ENCODE peak calls at places on chromosomes 3 and 15, in ten cellular contexts. C, T, N, Y, H, Q, I, R, D and M are unnamed samples.

GRCh38 chr3:30538787-30539186 is 67.6 kb upstream of the TGFBR2 start:
- DNase-seq in H (peak), Y (peak), N (no peak), T (no peak), D (no peak), Q (peak), C (peak), R (peak), I (peak), M (no peak)

GRCh38 chr3:42906085-42906904 is at the start of gene ZNF662:
- DNase-seq in Y (peak), T (no peak), Q (no peak), R (no peak), D (no peak), C (peak), N (no peak), I (no peak), H (peak), M (no peak)

GRCh38 chr15:59522988-59523461 is 85.0 kb downstream of the FAM81A start:
- DNase-seq in N (no peak), Y (no peak), I (no peak), D (no peak), Q (no peak), R (no peak), H (no peak), T (no peak), C (no peak), M (no peak)

GRCh38 chr3:180804871-180805430 is 107.5 kb upstream of the FXR1 start:
- DNase-seq in Q (peak), R (peak), T (no peak), N (no peak), Y (peak), I (no peak), D (no peak), H (peak), C (peak), M (no peak)

GRCh38 chr15:80996247-80996646 is 4.5 kb upstream of the TLNRD1 start:
- DNase-seq in T (no peak), C (peak), D (peak), Y (no peak), Q (no peak), H (no peak), N (no peak), R (peak), I (no peak), M (no peak)

GRCh38 chr15:62560943-62561571 is 396.0 kb upstream of the C2CD4B start:
- DNase-seq in N (no peak), Y (no peak), Q (no peak), T (no peak), D (no peak), H (no peak), R (no peak), C (no peak), I (no peak), M (no peak)

GRCh38 chr3:197399486-197399885 is 101.1 kb upstream of the DLG1 start:
- DNase-seq in C (no peak), D (no peak), Y (no peak), T (no peak), I (no peak), H (no peak), N (no peak), R (no peak), Q (no peak), M (no peak)

GRCh38 chr3:50508821-50509220 is 5.4 kb upstream of the CACNA2D2 start:
- DNase-seq in N (no peak), Y (no peak), I (no peak), H (no peak), T (no peak), Q (no peak), D (no peak), R (no peak), C (no peak), M (no peak)

GRCh38 chr15:64006642-64007041 is 39.6 kb downstream of the DAPK2 start:
- DNase-seq in Q (no peak), Y (no peak), R (no peak), C (no peak), T (no peak), D (no peak), I (no peak), N (peak), H (no peak), M (no peak)

GRCh38 chr3:69180869-69181591 is 58.6 kb upstream of the LMOD3 start:
- DNase-seq in D (no peak), H (no peak), N (no peak), Q (no peak), C (no peak), Y (no peak), I (no peak), T (no peak), R (no peak), M (no peak)

GRCh38 chr3:178112134-178112533 is 424.1 kb upstream of the KCNMB2 start:
- DNase-seq in N (no peak), T (no peak), C (no peak), I (no peak), Y (no peak), D (no peak), Q (no peak), H (no peak), R (peak), M (no peak)

GRCh38 chr3:123352134-123352554 is 96.7 kb downstream of the ADCY5 start:
- DNase-seq in R (no peak), D (no peak), N (no peak), Y (peak), H (no peak), Q (no peak), C (no peak), I (no peak), T (no peak), M (no peak)

GRCh38 chr3:148202386-148202785 is 495.3 kb upstream of the AGTR1 start:
- DNase-seq in D (no peak), R (no peak), Y (no peak), T (no peak), Q (peak), H (no peak), C (no peak), N (no peak), I (no peak), M (no peak)

GRCh38 chr15:45521596-45522167 is 873 bp downstream of the SLC30A4 start:
- DNase-seq in T (no peak), Y (peak), Q (no peak), N (peak), H (no peak), C (no peak), R (no peak), I (no peak), D (peak), M (no peak)

GRCh38 chr15:85667491-85668424 is 127.0 kb downstream of the KLHL25 start:
- DNase-seq in Q (peak), R (peak), Y (peak), H (peak), T (no peak), I (peak), C (peak), N (no peak), D (peak), M (peak)

GRCh38 chr15:33194237-33194636 is 277 bp downstream of the FMN1 start:
- DNase-seq in R (no peak), C (no peak), I (no peak), Q (no peak), Y (no peak), N (no peak), D (no peak), H (no peak), T (no peak), M (no peak)

GRCh38 chr15:29859981-29860745 is 37.9 kb upstream of the TJP1 start:
- DNase-seq in Y (peak), D (no peak), H (peak), N (no peak), I (peak), C (peak), R (no peak), T (no peak), Q (peak), M (no peak)

GRCh38 chr3:133833267-133833666 is 27.7 kb downstream of the SRPRB start:
- DNase-seq in R (no peak), Q (no peak), T (no peak), Y (no peak), D (no peak), C (no peak), N (no peak), I (no peak), H (no peak), M (no peak)

GRCh38 chr3:177410734-177411133 is 213.5 kb upstream of the TBL1XR1 start:
- DNase-seq in D (peak), H (no peak), T (no peak), Y (no peak), Q (no peak), R (no peak), I (no peak), C (no peak), N (peak), M (no peak)

GRCh38 chr15:57915827-57916531 is 149.5 kb downstream of the ALDH1A2 start:
- DNase-seq in R (no peak), D (no peak), N (no peak), Q (no peak), C (peak), Y (no peak), H (no peak), T (no peak), I (no peak), M (no peak)

GRCh38 chr3:128079823-128080222 is 27.6 kb downstream of the SEC61A1 start:
- DNase-seq in I (no peak), Y (no peak), C (no peak), R (no peak), D (no peak), Q (no peak), H (no peak), T (no peak), N (no peak), M (no peak)

GRCh38 chr3:134427400-134428111 is 53.3 kb upstream of the AMOTL2 start:
- DNase-seq in N (no peak), D (no peak), I (peak), H (peak), R (no peak), T (no peak), Y (peak), C (peak), Q (peak), M (no peak)

GRCh38 chr15:58738051-58738707 is 11.3 kb downstream of the ADAM10 start:
- DNase-seq in Q (peak), T (no peak), C (peak), R (no peak), I (no peak), Y (peak), N (no peak), D (no peak), H (peak), M (no peak)

GRCh38 chr3:88385090-88385489 is 235.3 kb downstream of the C3orf38 start:
- DNase-seq in Y (no peak), D (peak), H (no peak), I (no peak), T (no peak), R (no peak), N (no peak), Q (no peak), C (no peak), M (no peak)

GRCh38 chr15:101198820-101199219 is 53.0 kb downstream of the CHSY1 start:
- DNase-seq in Q (peak), D (peak), C (no peak), H (no peak), R (no peak), N (no peak), Y (peak), I (no peak), T (no peak), M (no peak)

GRCh38 chr3:171028779-171029232 is 2.3 kb upstream of the SLC2A2 start:
- DNase-seq in Q (peak), R (no peak), T (no peak), I (peak), C (peak), H (peak), Y (peak), N (no peak), D (no peak), M (no peak)

GRCh38 chr3:184241447-184242296 is 7.1 kb downstream of the ALG3 start:
- DNase-seq in D (no peak), T (no peak), N (peak), Q (no peak), C (peak), I (no peak), H (no peak), Y (peak), R (no peak), M (no peak)

GRCh38 chr3:190183121-190183520 is 62.4 kb upstream of the P3H2 start:
- DNase-seq in Q (peak), T (no peak), I (peak), N (peak), Y (peak), R (peak), H (peak), C (peak), D (no peak), M (no peak)

GRCh38 chr3:10194328-10195071 is 29.8 kb downstream of the IRAK2 start:
- DNase-seq in R (no peak), C (no peak), I (no peak), H (no peak), Q (no peak), T (no peak), D (no peak), Y (peak), N (no peak), M (peak)

GRCh38 chr3:187104956-187105355 is 34.3 kb downstream of the RPL39L start:
- DNase-seq in T (no peak), R (no peak), D (no peak), C (peak), Q (no peak), H (no peak), Y (no peak), N (no peak), I (peak), M (no peak)

GRCh38 chr3:68972358-68972979 is 40.1 kb upstream of the TAFA4 start:
- DNase-seq in Y (peak), R (peak), Q (peak), T (peak), H (peak), N (no peak), C (peak), D (peak), I (peak), M (peak)

GRCh38 chr15:76187151-76187550 is 124.1 kb downstream of the ETFA start:
- DNase-seq in T (no peak), Q (no peak), H (no peak), R (no peak), N (no peak), Y (no peak), D (no peak), I (no peak), C (no peak), M (no peak)

GRCh38 chr15:94383041-94383440 is 151.7 kb downstream of the MCTP2 start:
- DNase-seq in Q (no peak), C (no peak), N (no peak), T (no peak), I (no peak), R (no peak), H (no peak), D (no peak), Y (no peak), M (no peak)

GRCh38 chr3:46498916-46499519 is 1.2 kb downstream of the RTP3 start:
- DNase-seq in Q (no peak), N (no peak), R (no peak), D (no peak), I (no peak), C (no peak), H (no peak), T (no peak), Y (no peak), M (no peak)

GRCh38 chr3:115699741-115700140 is 76.4 kb downstream of the GAP43 start:
- DNase-seq in R (peak), D (no peak), N (no peak), Q (no peak), T (no peak), H (peak), C (peak), Y (peak), I (no peak), M (no peak)

GRCh38 chr15:57376695-57377477 is 581 bp downstream of the CGNL1 start:
- DNase-seq in Y (peak), N (no peak), I (no peak), T (no peak), R (peak), D (no peak), Q (no peak), H (peak), C (peak), M (no peak)

GRCh38 chr3:38157117-38157516 is 8.2 kb upstream of the OXSR1 start:
- DNase-seq in T (no peak), Q (no peak), H (no peak), I (no peak), D (no peak), R (no peak), Y (no peak), N (no peak), C (no peak), M (no peak)

GRCh38 chr3:7410782-7411181 is 549.9 kb downstream of the GRM7 start:
- DNase-seq in N (no peak), D (no peak), Y (no peak), Q (no peak), C (peak), I (no peak), H (no peak), T (no peak), R (no peak), M (no peak)

GRCh38 chr3:158711886-158712285 is 20.4 kb downstream of the RARRES1 start:
- DNase-seq in Y (peak), C (peak), N (no peak), H (peak), T (no peak), D (no peak), R (peak), I (no peak), Q (peak), M (no peak)